ENCODE peak calls at places on chromosomes 13 and 19, in six cellular contexts. Z is bronchial epithelial cell; K is fibroblast of lung; C is stimulated activated CD4-positive, alpha-beta T cell treated with anti-CD3 and anti-CD28 coated beads, Interleukin-12 subunit alpha, Interleukin-12 subunit beta, amount 100 ng/mL, for 24 hours; J is AG04450; M is stimulated activated CD8-positive, alpha-beta memory T cell treated with anti-CD3 and anti-CD28 coated beads, Interleukin-15, amount 100 ng/mL, for 4 hours. R is an unnamed sample.
A peak's percentile ranks its signal among the peaks of the same experiment; 100 is the strongest.

GRCh38 chr19:55474269-55475265 is 1.9 kb upstream of the ZNF628 start:
- DNase-seq in Z (peak; percentile 62), K (no peak), C (no peak), J (no peak), M (no peak), R (peak; percentile 95)

GRCh38 chr13:32141462-32141861 is 109.9 kb downstream of the FRY start:
- DNase-seq in Z (no peak), K (no peak), C (no peak), J (no peak), M (no peak), R (no peak)

GRCh38 chr19:35644206-35644986 is 2.9 kb downstream of the ETV2 start:
- DNase-seq in Z (peak; percentile 88), K (peak; percentile 91), C (peak; percentile 86), J (peak; percentile 72), M (peak; percentile 85), R (peak; percentile 93)

GRCh38 chr19:28836366-28836765 is 376.6 kb downstream of the UQCRFS1 start:
- DNase-seq in Z (no peak), K (no peak), C (no peak), J (no peak), M (no peak), R (no peak)

GRCh38 chr19:46035546-46035945 is 5.3 kb downstream of the IGFL4 start:
- DNase-seq in Z (no peak), K (no peak), C (no peak), J (no peak), M (no peak), R (no peak)

GRCh38 chr19:805161-805561 is 7.9 kb downstream of the PTBP1 start:
- DNase-seq in Z (no peak), K (no peak), C (no peak), J (no peak), M (no peak), R (no peak)

GRCh38 chr13:89910166-89910565 is 1437.3 kb upstream of the MIR17HG start:
- DNase-seq in Z (no peak), K (no peak), C (no peak), J (no peak), M (no peak), R (no peak)

GRCh38 chr19:2053601-2054389 is 2.8 kb upstream of the MKNK2 start:
- DNase-seq in Z (no peak), K (peak; percentile 96), C (no peak), J (no peak), M (no peak), R (no peak)

GRCh38 chr13:59710995-59711701 is 452.6 kb downstream of the DIAPH3 start:
- DNase-seq in Z (no peak), K (no peak), C (no peak), J (no peak), M (no peak), R (no peak)

GRCh38 chr13:112967666-112968379 is 1.2 kb upstream of the MCF2L start:
- DNase-seq in Z (no peak), K (no peak), C (no peak), J (no peak), M (no peak), R (peak; percentile 67)

GRCh38 chr13:18947376-18947977 is 234.1 kb downstream of the TUBA3C start:
- DNase-seq in Z (no peak), K (no peak), C (no peak), J (no peak), M (no peak), R (no peak)

GRCh38 chr19:35266904-35267817 is 1.6 kb upstream of the USF2 start:
- DNase-seq in Z (no peak), K (peak; percentile 33), C (peak; percentile 17), J (no peak), M (peak; percentile 29), R (peak; percentile 48)

GRCh38 chr13:44422755-44423643 is 49.4 kb downstream of the SERP2 start:
- DNase-seq in Z (no peak), K (no peak), C (no peak), J (no peak), M (no peak), R (no peak)

R was measured in kidney tubule cell.